ENCODE peak calls at places on chromosomes 7 and 10, in six cellular contexts. L is WERI-Rb-1, E is foreskin fibroblast, H is heart right ventricle, Y is neural progenitor cell, S is esophagus squamous epithelium. C is an unnamed sample.

GRCh38 chr10:75165684-75166622 is 44.6 kb upstream of the VDAC2 start:
- DNase-seq in L (no peak), E (no peak), H (no peak), Y (no peak), S (no peak), C (peak; percentile 71)

GRCh38 chr7:19242246-19242645 is 97.0 kb upstream of the FERD3L start:
- DNase-seq in L (no peak), E (no peak), H (no peak), Y (peak; percentile 13), S (no peak), C (no peak)

GRCh38 chr10:73828166-73828565 is 16.8 kb upstream of the NDST2 start:
- DNase-seq in L (no peak), E (no peak), H (no peak), Y (no peak), S (no peak), C (no peak)

GRCh38 chr10:35079763-35080162 is 10.4 kb downstream of the CUL2 start:
- DNase-seq in L (no peak), E (peak; percentile 89), H (no peak), Y (no peak), S (no peak), C (no peak)

GRCh38 chr7:113371376-113372043 is 253.2 kb upstream of the SMIM30 start:
- DNase-seq in L (no peak), E (peak; percentile 14), H (no peak), Y (no peak), S (no peak), C (no peak)

GRCh38 chr7:144587701-144588100 is 184.2 kb upstream of the NOBOX start:
- DNase-seq in L (no peak), E (no peak), H (no peak), Y (no peak), S (no peak), C (no peak)

GRCh38 chr7:76358478-76359110 is at the start of gene YWHAG:
- DNase-seq in L (peak; percentile 85), E (peak; percentile 96), H (peak; percentile 86), Y (peak; percentile 95), S (peak; percentile 65), C (peak; percentile 93)

GRCh38 chr7:149050941-149051340 is 22.6 kb upstream of the PDIA4 start:
- DNase-seq in L (no peak), E (no peak), H (no peak), Y (no peak), S (no peak), C (no peak)

GRCh38 chr7:27677912-27678612 is 15.4 kb upstream of the HIBADH start:
- DNase-seq in L (no peak), E (peak; percentile 93), H (no peak), Y (no peak), S (no peak), C (no peak)

GRCh38 chr7:31873816-31874597 is 187.0 kb downstream of the PPP1R17 start:
- DNase-seq in L (no peak), E (no peak), H (no peak), Y (no peak), S (no peak), C (peak; percentile 11)

GRCh38 chr7:1637155-1637554 is 32.9 kb upstream of the ELFN1 start:
- DNase-seq in L (no peak), E (no peak), H (no peak), Y (no peak), S (no peak), C (no peak)

GRCh38 chr7:94512735-94513564 is 3.3 kb downstream of the CASD1 start:
- DNase-seq in L (peak; percentile 65), E (no peak), H (no peak), Y (peak; percentile 2), S (no peak), C (no peak)

GRCh38 chr7:138519061-138519798 is 59.2 kb downstream of the TRIM24 start:
- DNase-seq in L (no peak), E (no peak), H (no peak), Y (no peak), S (no peak), C (no peak)

GRCh38 chr10:72598769-72599701 is 26.8 kb downstream of the MICU1 start:
- DNase-seq in L (no peak), E (no peak), H (no peak), Y (peak; percentile 68), S (no peak), C (no peak)

GRCh38 chr7:44064791-44065430 is 456 bp downstream of the PGAM2 start:
- DNase-seq in L (peak; percentile 24), E (peak; percentile 58), H (no peak), Y (peak; percentile 11), S (no peak), C (no peak)

GRCh38 chr7:121344093-121344492 is 15.3 kb downstream of the WNT16 start:
- DNase-seq in L (no peak), E (peak; percentile 56), H (no peak), Y (no peak), S (no peak), C (no peak)

GRCh38 chr10:28396317-28396716 is 93.5 kb upstream of the MPP7 start:
- DNase-seq in L (no peak), E (peak; percentile 25), H (no peak), Y (no peak), S (no peak), C (no peak)

GRCh38 chr7:29627631-29628030 is 64.0 kb downstream of the PRR15 start:
- DNase-seq in L (no peak), E (peak; percentile 34), H (no peak), Y (no peak), S (no peak), C (no peak)

GRCh38 chr7:33761440-33762080 is 143.8 kb upstream of the BMPER start:
- DNase-seq in L (no peak), E (no peak), H (no peak), Y (no peak), S (no peak), C (no peak)

GRCh38 chr10:81026597-81026996 is 488.9 kb downstream of the SH2D4B start:
- DNase-seq in L (no peak), E (peak; percentile 50), H (no peak), Y (no peak), S (no peak), C (no peak)

GRCh38 chr7:44893710-44894135 is 8.4 kb upstream of the PURB start:
- DNase-seq in L (no peak), E (no peak), H (no peak), Y (no peak), S (no peak), C (no peak)

GRCh38 chr7:157014635-157015555 is 4.4 kb upstream of the MNX1 start:
- DNase-seq in L (no peak), E (no peak), H (no peak), Y (no peak), S (no peak), C (no peak)

GRCh38 chr10:74097776-74098175 is 52.9 kb downstream of the AP3M1 start:
- DNase-seq in L (no peak), E (no peak), H (no peak), Y (no peak), S (no peak), C (no peak)

GRCh38 chr10:103062854-103063642 is 130.0 kb downstream of the NT5C2 start:
- DNase-seq in L (no peak), E (no peak), H (no peak), Y (no peak), S (no peak), C (no peak)

GRCh38 chr10:70812814-70813213 is 2.9 kb upstream of the SGPL1 start:
- DNase-seq in L (no peak), E (no peak), H (no peak), Y (no peak), S (no peak), C (no peak)

GRCh38 chr7:94301024-94301588 is 93.6 kb upstream of the COL1A2 start:
- DNase-seq in L (peak; percentile 40), E (peak; percentile 99), H (peak; percentile 65), Y (peak; percentile 80), S (no peak), C (no peak)

GRCh38 chr10:99709480-99710229 is 22.3 kb downstream of the COX15 start:
- DNase-seq in L (no peak), E (peak; percentile 75), H (no peak), Y (peak; percentile 21), S (no peak), C (peak; percentile 30)
- TF ChIP-seq CTCF in L (no peak), E (peak; percentile 3), H (no peak), Y (no peak), S (no peak), C (no peak)

DNA sequence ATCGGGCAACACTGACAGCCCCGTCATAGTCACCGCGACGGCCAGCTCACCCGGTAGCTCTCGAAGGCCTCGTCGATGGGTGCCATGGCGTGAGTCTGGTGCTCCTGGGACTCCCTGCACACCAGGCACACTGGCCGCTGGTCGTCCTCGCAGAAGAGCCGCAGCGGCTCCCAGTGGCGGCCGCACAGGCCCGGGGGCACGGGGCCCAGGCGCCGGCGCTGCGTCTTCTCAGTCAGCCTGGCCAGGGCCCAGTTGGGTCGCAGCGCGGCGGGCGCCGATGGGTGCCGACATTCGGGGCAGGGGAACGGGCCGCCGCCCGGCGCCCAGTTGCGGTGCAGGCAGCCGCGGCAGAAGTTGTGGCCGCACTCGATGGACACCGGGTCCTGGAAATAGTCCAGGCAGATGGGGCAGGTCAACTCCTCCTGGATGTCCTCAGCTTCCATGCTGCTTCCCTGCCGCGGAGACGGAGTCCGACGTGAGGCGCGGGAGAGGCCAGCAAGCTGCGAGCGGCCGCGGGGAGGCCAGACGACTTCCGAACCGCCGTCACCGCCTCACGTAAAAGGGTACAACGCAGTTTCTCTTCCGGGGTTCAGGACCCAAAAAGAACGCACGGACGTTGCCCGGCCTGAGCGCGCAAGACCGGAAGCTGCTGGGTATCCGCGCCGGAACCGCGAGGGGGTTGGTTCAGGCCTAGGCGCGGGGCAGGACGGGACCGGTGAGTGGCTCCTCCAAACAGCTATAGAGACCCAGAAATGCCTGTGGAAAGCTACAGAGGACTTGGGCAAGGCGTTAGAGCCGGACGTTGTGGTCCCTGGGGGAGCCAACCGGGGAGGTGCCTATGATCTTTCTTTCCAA is at the start of gene TRIM4:
- DNase-seq in L (peak; percentile 90), E (peak; percentile 97), H (peak; percentile 90), Y (no peak), S (peak; percentile 61), C (peak; percentile 97)
- TF ChIP-seq CTCF in L (peak; percentile 19), E (no peak), H (no peak), Y (no peak), S (no peak), C (no peak)

GRCh38 chr7:14483663-14484062 is 418.9 kb downstream of the DGKB start:
- DNase-seq in L (no peak), E (peak; percentile 2), H (no peak), Y (no peak), S (no peak), C (no peak)
- TF ChIP-seq CTCF in L (no peak), E (no peak), H (no peak), Y (no peak), S (no peak), C (no peak)

DNA sequence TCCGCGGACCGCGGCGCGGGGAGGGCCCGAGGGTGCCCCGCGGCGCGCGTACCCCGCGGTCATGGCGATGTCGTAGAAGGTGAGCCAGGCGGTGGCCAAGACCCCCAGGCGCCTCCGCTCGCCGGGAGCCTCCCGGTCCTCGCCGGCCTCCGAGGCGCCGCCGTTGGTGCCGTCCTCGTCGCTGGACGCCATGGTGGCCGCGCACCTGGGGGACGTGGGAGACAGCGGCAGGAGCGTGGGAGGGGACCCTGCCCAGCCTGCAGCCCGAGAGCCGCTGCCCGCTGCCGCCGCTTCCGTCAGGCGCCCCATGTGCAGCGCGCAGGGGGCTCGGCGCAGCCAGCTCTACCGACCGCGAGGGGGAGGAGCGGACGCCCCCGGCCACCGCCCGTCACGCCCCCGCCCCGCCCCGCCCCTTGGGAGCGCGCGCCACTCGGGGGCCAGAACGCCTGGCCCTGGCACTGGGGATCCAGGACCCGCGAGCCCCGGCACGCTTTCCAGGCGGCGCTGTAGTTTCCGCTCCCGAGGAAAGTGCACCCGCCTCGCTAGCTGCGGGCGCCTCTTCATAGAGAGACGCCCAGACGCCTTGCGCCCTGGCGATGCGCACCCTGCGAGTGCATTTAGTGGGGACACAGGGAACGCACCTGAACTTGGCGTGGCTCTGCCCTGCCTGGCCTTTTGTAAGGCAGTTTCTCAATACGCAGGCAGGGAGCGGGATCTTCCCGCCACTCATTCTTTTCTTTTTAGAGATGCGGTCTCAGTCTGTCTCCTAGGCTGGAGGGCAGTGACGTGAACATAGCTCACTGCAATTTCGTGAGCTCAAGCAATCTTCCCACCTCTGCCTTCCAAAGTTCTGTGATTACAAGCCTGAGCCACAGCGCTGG is at the start of gene HACD1:
- DNase-seq in L (peak; percentile 74), E (peak; percentile 87), H (peak; percentile 68), Y (peak; percentile 87), S (no peak), C (peak; percentile 81)
- TF ChIP-seq CTCF in L (peak; percentile 26), E (no peak), H (no peak), Y (peak; percentile 41), S (no peak), C (no peak)